ENCODE peak calls at places on chromosomes 2 and 18, in five cellular contexts. One of them, this sample, is unnamed.
A peak's percentile ranks its signal among the peaks of the same experiment; 100 is the strongest.

GRCh38 chr18:36831139-36831538 is 2.2 kb downstream of the KIAA1328 start:
- DNase-seq in GM12878: no peak
- DNase-seq in NT2/D1: no peak
- DNase-seq in HEK293T: no peak
- DNase-seq in HepG2: no peak
- DNase-seq in this sample: no peak

GRCh38 chr18:48562075-48562474 is 23.2 kb downstream of the CTIF start:
- DNase-seq in HepG2: no peak
- DNase-seq in GM12878: no peak
- DNase-seq in HEK293T: no peak
- DNase-seq in NT2/D1: no peak
- DNase-seq in this sample: no peak

GRCh38 chr2:68193774-68194372 is 36.2 kb downstream of the PNO1 start:
- DNase-seq in GM12878: no peak
- DNase-seq in NT2/D1: no peak
- DNase-seq in HepG2: no peak
- DNase-seq in HEK293T: no peak
- DNase-seq in this sample: no peak

GRCh38 chr2:191631754-191632153 is 46.2 kb upstream of the NABP1 start:
- DNase-seq in GM12878: no peak
- DNase-seq in HepG2: peak; percentile 35
- DNase-seq in HEK293T: peak; percentile 55
- DNase-seq in NT2/D1: no peak
- DNase-seq in this sample: no peak

GRCh38 chr2:52960891-52961290 is 806.7 kb upstream of the CHAC2 start:
- DNase-seq in HepG2: no peak
- DNase-seq in GM12878: no peak
- DNase-seq in HEK293T: no peak
- DNase-seq in NT2/D1: no peak
- DNase-seq in this sample: no peak

GRCh38 chr2:136917281-136917680 is 151.9 kb downstream of the THSD7B start:
- DNase-seq in GM12878: no peak
- DNase-seq in HepG2: no peak
- DNase-seq in NT2/D1: no peak
- DNase-seq in HEK293T: no peak
- DNase-seq in this sample: no peak

GRCh38 chr2:121333231-121333630 is 48.2 kb upstream of the TFCP2L1 start:
- DNase-seq in HepG2: no peak
- DNase-seq in HEK293T: no peak
- DNase-seq in NT2/D1: no peak
- DNase-seq in GM12878: no peak
- DNase-seq in this sample: no peak

GRCh38 chr2:106195456-106195855 is 1.4 kb upstream of the UXS1 start:
- DNase-seq in HepG2: no peak
- DNase-seq in NT2/D1: no peak
- DNase-seq in GM12878: no peak
- DNase-seq in HEK293T: no peak
- DNase-seq in this sample: no peak

GRCh38 chr2:199457147-199458016 is at the start of gene SATB2:
- DNase-seq in NT2/D1: no peak
- DNase-seq in GM12878: no peak
- DNase-seq in HEK293T: peak; percentile 38
- DNase-seq in HepG2: no peak
- DNase-seq in this sample: no peak

GRCh38 chr2:230602562-230603230 is 109.9 kb upstream of the CAB39 start:
- DNase-seq in HepG2: no peak
- DNase-seq in NT2/D1: no peak
- DNase-seq in GM12878: no peak
- DNase-seq in HEK293T: no peak
- DNase-seq in this sample: no peak

GRCh38 chr2:9770308-9771100 is 72.8 kb upstream of the TAF1B start:
- DNase-seq in HepG2: peak; percentile 76
- DNase-seq in GM12878: no peak
- DNase-seq in HEK293T: peak; percentile 78
- DNase-seq in NT2/D1: peak; percentile 74
- DNase-seq in this sample: peak; percentile 68

GRCh38 chr2:217356795-217357194 is 496.9 kb upstream of the TNP1 start:
- DNase-seq in NT2/D1: no peak
- DNase-seq in GM12878: no peak
- DNase-seq in HepG2: no peak
- DNase-seq in HEK293T: no peak
- DNase-seq in this sample: no peak
- TF ChIP-seq SUZ12 in NT2/D1: no peak
- TF ChIP-seq SUZ12 in GM12878: no peak
- TF ChIP-seq SUZ12 in HepG2: no peak
- TF ChIP-seq SUZ12 in HEK293T: no peak
- TF ChIP-seq SUZ12 in this sample: no peak

GRCh38 chr2:231632559-231633142 is 40.0 kb downstream of the TEX44 start:
- DNase-seq in GM12878: no peak
- DNase-seq in NT2/D1: no peak
- DNase-seq in HepG2: no peak
- DNase-seq in HEK293T: no peak
- DNase-seq in this sample: no peak
- TF ChIP-seq SUZ12 in GM12878: no peak
- TF ChIP-seq SUZ12 in NT2/D1: no peak
- TF ChIP-seq SUZ12 in HepG2: no peak
- TF ChIP-seq SUZ12 in HEK293T: no peak
- TF ChIP-seq SUZ12 in this sample: no peak

GRCh38 chr18:21272016-21272582 is 30.1 kb downstream of the GREB1L start:
- DNase-seq in NT2/D1: no peak
- DNase-seq in HepG2: no peak
- DNase-seq in GM12878: no peak
- DNase-seq in HEK293T: no peak
- DNase-seq in this sample: no peak

GRCh38 chr18:21267370-21267769 is 25.3 kb downstream of the GREB1L start:
- DNase-seq in GM12878: no peak
- DNase-seq in NT2/D1: no peak
- DNase-seq in HepG2: peak; percentile 73
- DNase-seq in HEK293T: no peak
- DNase-seq in this sample: no peak

GRCh38 chr18:21273568-21273967 is 31.5 kb downstream of the GREB1L start:
- DNase-seq in GM12878: no peak
- DNase-seq in HepG2: no peak
- DNase-seq in NT2/D1: no peak
- DNase-seq in HEK293T: no peak
- DNase-seq in this sample: no peak

GRCh38 chr18:21269349-21269748 is 27.3 kb downstream of the GREB1L start:
- DNase-seq in HepG2: no peak
- DNase-seq in NT2/D1: no peak
- DNase-seq in GM12878: no peak
- DNase-seq in HEK293T: no peak
- DNase-seq in this sample: no peak

DNA sequence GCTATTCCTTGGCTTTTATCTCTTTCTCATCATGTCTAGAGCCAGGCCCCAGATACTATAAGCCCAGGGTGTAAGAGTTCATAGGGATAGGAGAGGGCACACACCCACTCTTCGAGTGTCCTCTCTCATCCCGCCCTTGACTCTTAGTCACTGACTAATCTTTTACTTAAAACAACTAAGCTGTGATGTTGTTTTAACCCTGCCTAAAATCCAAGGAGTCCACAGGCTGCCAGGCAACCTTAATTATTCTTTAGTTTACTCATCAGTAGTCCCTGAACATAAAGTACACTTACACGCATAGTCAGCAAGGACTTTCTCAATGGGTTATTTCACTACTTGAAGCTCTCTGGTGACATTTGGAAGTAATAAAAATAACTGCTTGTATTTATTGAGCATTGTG is 28.4 kb downstream of the GREB1L start:
- DNase-seq in NT2/D1: no peak
- DNase-seq in HepG2: no peak
- DNase-seq in HEK293T: no peak
- DNase-seq in GM12878: no peak
- DNase-seq in this sample: no peak
- TF ChIP-seq SUZ12 in NT2/D1: no peak
- TF ChIP-seq SUZ12 in HepG2: no peak
- TF ChIP-seq SUZ12 in HEK293T: no peak
- TF ChIP-seq SUZ12 in GM12878: no peak
- TF ChIP-seq SUZ12 in this sample: no peak

DNA sequence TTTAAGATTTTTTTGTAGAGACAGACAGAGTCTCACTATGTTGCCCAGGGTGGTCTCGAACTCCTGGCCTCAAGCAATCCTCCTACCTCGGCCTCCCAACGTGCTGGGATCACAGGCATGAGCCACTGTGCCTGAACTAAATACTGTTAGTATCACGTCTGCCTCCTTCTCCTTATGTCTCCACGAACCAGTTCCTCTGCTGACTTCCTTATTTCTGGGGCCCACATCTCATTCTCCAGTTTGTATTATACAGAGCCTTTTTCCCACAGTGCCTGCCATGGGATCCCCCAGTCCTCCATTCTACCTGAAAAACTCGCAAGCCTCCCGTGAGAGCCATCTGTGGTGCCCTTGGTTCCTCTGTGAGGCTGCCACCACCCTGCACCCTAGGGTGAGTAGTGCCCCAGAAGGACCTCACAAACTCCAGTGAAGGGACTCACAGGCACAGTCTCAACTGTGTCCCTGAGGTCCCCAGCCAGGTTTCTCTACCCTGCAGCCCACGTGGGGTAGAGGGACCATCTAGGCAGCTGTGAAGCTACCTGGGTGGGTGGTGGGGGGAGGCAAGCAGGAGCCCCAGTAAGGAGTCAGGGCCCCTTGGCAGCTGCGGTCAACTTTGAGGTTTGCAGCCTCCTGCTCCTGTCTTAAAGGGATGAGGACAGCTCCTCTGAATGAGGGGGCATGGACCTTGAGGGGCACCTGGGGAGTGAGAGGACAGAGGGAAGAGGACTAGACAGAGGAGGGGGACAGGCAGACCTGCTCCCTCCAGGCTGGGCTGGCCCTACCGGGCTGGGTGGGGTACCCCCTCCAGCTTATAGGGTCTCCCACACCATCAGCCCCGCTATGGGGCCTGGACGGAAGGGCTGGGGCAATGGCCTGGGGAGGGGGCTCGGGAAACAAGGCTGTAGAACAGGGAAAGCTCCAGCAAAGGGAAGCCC is 1.1 kb downstream of the PSTPIP2 start:
- DNase-seq in HepG2: no peak
- DNase-seq in NT2/D1: no peak
- DNase-seq in GM12878: no peak
- DNase-seq in HEK293T: no peak
- DNase-seq in this sample: peak; percentile 54
- TF ChIP-seq SUZ12 in HepG2: no peak
- TF ChIP-seq SUZ12 in NT2/D1: no peak
- TF ChIP-seq SUZ12 in GM12878: no peak
- TF ChIP-seq SUZ12 in HEK293T: no peak
- TF ChIP-seq SUZ12 in this sample: no peak

DNA sequence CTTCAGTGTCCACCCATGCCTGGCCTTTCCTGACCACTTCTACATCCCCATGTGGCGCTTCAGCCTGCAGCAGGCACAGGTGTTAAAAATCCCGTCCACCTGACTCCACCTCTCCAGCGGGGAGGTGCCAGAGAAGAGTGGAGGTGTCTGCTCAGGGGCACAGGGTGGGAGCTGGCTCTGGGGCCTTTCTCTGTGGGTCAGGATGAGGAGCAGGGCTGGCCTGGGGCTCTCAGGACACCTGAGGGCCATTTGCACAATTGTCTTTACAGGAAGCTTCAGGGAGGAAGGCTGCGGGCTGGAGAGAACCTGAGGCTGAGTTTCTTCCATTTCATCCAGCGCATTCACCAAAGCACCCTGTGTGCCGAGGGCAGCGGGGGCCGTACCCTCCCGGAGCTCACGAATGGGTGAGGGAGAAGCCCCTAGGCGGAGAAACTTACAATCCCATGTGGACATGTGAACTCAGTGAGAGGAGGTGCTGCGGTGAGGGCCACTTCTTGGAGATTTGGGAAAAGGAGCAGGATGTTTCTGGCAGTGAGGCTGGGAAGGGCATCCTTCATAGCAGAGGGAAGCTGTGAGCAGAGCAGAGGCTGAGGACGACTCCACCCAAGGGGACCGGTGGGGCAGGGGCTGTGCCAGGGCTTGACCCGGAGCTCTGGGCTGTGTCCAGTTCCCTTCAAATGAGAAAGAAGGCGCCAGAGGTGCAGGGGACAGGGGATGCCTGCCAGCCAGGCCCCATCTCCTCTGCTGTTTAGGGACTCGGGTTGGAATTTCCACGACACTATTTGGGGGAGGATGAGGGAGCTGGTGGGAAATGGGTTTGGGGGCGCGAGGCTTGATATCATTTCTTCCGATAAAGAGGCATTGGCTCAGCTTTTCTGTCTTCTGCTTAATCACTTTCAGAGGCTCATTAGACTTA is 155.2 kb upstream of the MYCN start:
- DNase-seq in GM12878: no peak
- DNase-seq in HEK293T: no peak
- DNase-seq in NT2/D1: no peak
- DNase-seq in HepG2: no peak
- DNase-seq in this sample: no peak
- TF ChIP-seq SUZ12 in GM12878: no peak
- TF ChIP-seq SUZ12 in HEK293T: no peak
- TF ChIP-seq SUZ12 in NT2/D1: no peak
- TF ChIP-seq SUZ12 in HepG2: no peak
- TF ChIP-seq SUZ12 in this sample: no peak

This sample was measured in H1.